ENCODE peak calls at places on chromosomes 4 and X, in ten cellular contexts. O, A, R, G, X, L, K, T, D and E are unnamed samples.

GRCh38 chr4:10346023-10346422 is 111.2 kb downstream of the ZNF518B start:
- DNase-seq in L (no peak), R (peak; percentile 60), G (no peak), X (no peak), K (no peak), T (peak; percentile 12), O (no peak), D (no peak), A (peak; percentile 72), E (no peak)

GRCh38 chr4:172997851-172998250 is 170.8 kb upstream of the GALNT7 start:
- DNase-seq in L (no peak), G (no peak), D (no peak), O (no peak), K (no peak), R (no peak), T (no peak), X (no peak), A (no peak), E (no peak)

GRCh38 chr4:120105472-120105871 is 38.8 kb upstream of the MAD2L1 start:
- DNase-seq in R (no peak), G (no peak), T (no peak), A (no peak), D (no peak), X (no peak), L (no peak), K (no peak), O (no peak), E (no peak)

GRCh38 chr4:31467781-31468180 is 747.6 kb downstream of the PCDH7 start:
- DNase-seq in T (no peak), D (no peak), G (no peak), X (no peak), O (no peak), A (no peak), L (no peak), R (no peak), K (peak; percentile 85), E (no peak)

GRCh38 chrX:68936608-68937007 is 107.8 kb downstream of the EFNB1 start:
- DNase-seq in G (no peak), K (peak; percentile 94), A (peak; percentile 83), X (no peak), R (peak; percentile 90), O (no peak), L (peak; percentile 7), D (no peak), T (peak; percentile 77), E (peak; percentile 73)

GRCh38 chrX:151019837-151020236 is 36.7 kb downstream of the HMGB3 start:
- DNase-seq in O (no peak), A (peak; percentile 57), X (no peak), K (peak; percentile 10), L (no peak), T (no peak), D (no peak), G (no peak), R (peak; percentile 48), E (peak; percentile 2)

GRCh38 chr4:2867758-2868491 is 24.3 kb downstream of the ADD1 start:
- DNase-seq in L (no peak), O (no peak), R (no peak), D (peak; percentile 34), T (no peak), X (no peak), A (no peak), G (no peak), K (no peak), E (no peak)

GRCh38 chrX:6813836-6814370 is 279.0 kb upstream of the VCX3A start:
- DNase-seq in O (no peak), T (no peak), D (no peak), X (no peak), G (no peak), L (no peak), A (no peak), K (no peak), R (no peak), E (no peak)

GRCh38 chr4:73573794-73574528 is 46.3 kb downstream of the RASSF6 start:
- DNase-seq in X (no peak), T (peak; percentile 22), K (peak; percentile 87), G (no peak), R (peak; percentile 79), A (peak; percentile 71), L (peak; percentile 70), D (peak; percentile 16), O (no peak), E (peak; percentile 56)

GRCh38 chrX:78213331-78213730 is 73.9 kb upstream of the TAF9B start:
- DNase-seq in G (no peak), A (no peak), X (no peak), O (no peak), R (no peak), K (no peak), D (no peak), L (no peak), T (no peak), E (no peak)

GRCh38 chrX:68163446-68163845 is 269.8 kb downstream of the OPHN1 start:
- DNase-seq in K (peak; percentile 62), D (no peak), R (no peak), T (no peak), X (no peak), G (no peak), L (no peak), O (no peak), A (peak; percentile 17), E (no peak)

GRCh38 chrX:8042304-8042703 is 115.1 kb upstream of the PNPLA4 start:
- DNase-seq in T (no peak), R (peak; percentile 23), K (no peak), O (no peak), D (no peak), A (no peak), G (no peak), L (no peak), X (no peak), E (no peak)

GRCh38 chrX:105608745-105609144 is 213.6 kb upstream of the NRK start:
- DNase-seq in R (no peak), T (no peak), D (no peak), A (no peak), O (no peak), X (no peak), G (no peak), L (no peak), K (peak; percentile 5), E (no peak)

GRCh38 chrX:29841750-29842149 is 373.6 kb upstream of the MAGEB2 start:
- DNase-seq in R (no peak), O (no peak), D (no peak), G (no peak), K (peak; percentile 8), A (peak; percentile 2), X (no peak), T (no peak), L (no peak), E (no peak)

GRCh38 chr4:81109356-81109755 is 78.8 kb downstream of the BMP3 start:
- DNase-seq in A (no peak), K (no peak), G (no peak), X (no peak), D (no peak), L (no peak), R (no peak), T (no peak), O (no peak), E (no peak)

GRCh38 chrX:46325312-46325877 is 219.8 kb downstream of the ZNF674 start:
- DNase-seq in T (peak; percentile 44), O (no peak), A (peak; percentile 84), L (no peak), G (no peak), D (no peak), R (peak; percentile 98), X (peak; percentile 13), K (peak; percentile 45), E (peak; percentile 88)

GRCh38 chr4:3766791-3767561 is 791 bp downstream of the ADRA2C start:
- DNase-seq in D (peak; percentile 62), K (peak; percentile 24), G (no peak), R (peak; percentile 5), L (no peak), O (no peak), A (peak; percentile 14), X (no peak), T (no peak), E (no peak)

GRCh38 chr4:1209821-1210220 is 37.4 kb upstream of the SPON2 start:
- DNase-seq in R (no peak), X (no peak), D (peak; percentile 90), L (no peak), K (peak; percentile 92), G (no peak), T (peak; percentile 92), O (peak; percentile 85), A (no peak), E (no peak)

GRCh38 chr4:138103597-138104461 is 138.3 kb downstream of the SLC7A11 start:
- DNase-seq in T (no peak), G (no peak), X (no peak), O (no peak), L (no peak), D (no peak), A (no peak), R (no peak), K (no peak), E (no peak)

GRCh38 chr4:26478330-26478729 is 12.0 kb downstream of the CCKAR start:
- DNase-seq in O (no peak), K (no peak), R (no peak), D (no peak), L (no peak), X (no peak), T (no peak), A (no peak), G (no peak), E (no peak)

GRCh38 chr4:69799337-69799736 is 38.9 kb upstream of the SULT1B1 start:
- DNase-seq in R (no peak), O (no peak), X (no peak), L (no peak), D (no peak), T (no peak), K (no peak), A (no peak), G (no peak), E (no peak)

GRCh38 chr4:136743238-136743637 is 789.1 kb downstream of the PCDH18 start:
- DNase-seq in A (no peak), X (no peak), D (no peak), K (no peak), T (no peak), G (no peak), L (no peak), R (no peak), O (no peak), E (no peak)

GRCh38 chrX:78109458-78109857 is 5.4 kb downstream of the PGK1 start:
- DNase-seq in K (no peak), L (no peak), T (no peak), R (no peak), A (no peak), D (no peak), G (no peak), X (no peak), O (no peak), E (no peak)

GRCh38 chr4:55125087-55125721 is at the start of gene KDR:
- DNase-seq in O (peak; percentile 68), T (no peak), K (peak; percentile 25), G (no peak), A (peak; percentile 43), R (no peak), L (peak; percentile 72), D (peak; percentile 76), X (no peak), E (no peak)

GRCh38 chrX:46208225-46208854 is 336.9 kb downstream of the ZNF674 start:
- DNase-seq in D (no peak), G (no peak), O (no peak), A (peak; percentile 58), K (peak; percentile 37), L (no peak), X (no peak), T (no peak), R (peak; percentile 78), E (no peak)

GRCh38 chrX:103878466-103879151 is 46.6 kb upstream of the RAB9B start:
- DNase-seq in X (no peak), T (peak; percentile 42), G (no peak), O (no peak), A (peak; percentile 86), K (peak; percentile 65), R (peak; percentile 95), L (no peak), D (no peak), E (peak; percentile 52)

GRCh38 chr4:174483792-174484191 is 38.5 kb downstream of the HPGD start:
- DNase-seq in O (no peak), L (no peak), D (no peak), R (no peak), K (no peak), A (no peak), G (no peak), X (no peak), T (no peak), E (no peak)

GRCh38 chr4:8761824-8762205 is 109.8 kb downstream of the HMX1 start:
- DNase-seq in O (no peak), T (no peak), R (no peak), X (no peak), L (no peak), K (no peak), D (no peak), A (no peak), G (no peak), E (no peak)